ENCODE peak calls at places on chromosomes 7 and 10, in seven cellular contexts. D is NCI-H1105; Y is NCI-H345; E is CD4-positive, CD25-positive, alpha-beta regulatory T cell; K is central memory CD4-positive, alpha-beta T cell; Z is sigmoid colon; S is Calu3. V is an unnamed sample.

GRCh38 chr7:65371468-65371867 is 2.2 kb upstream of the ZNF92 start:
- DNase-seq in Z (no peak), D (no peak), Y (peak), E (no peak), K (no peak), S (no peak), V (no peak)

GRCh38 chr10:44301781-44302400 is 83.0 kb downstream of the CXCL12 start:
- DNase-seq in S (no peak), D (no peak), Y (no peak), E (no peak), K (no peak), Z (no peak), V (no peak)

GRCh38 chr10:121710971-121711370 is 112.7 kb upstream of the FGFR2 start:
- DNase-seq in K (no peak), S (no peak), E (no peak), D (no peak), Y (no peak), Z (no peak), V (no peak)

GRCh38 chr10:74585231-74586087 is 240.9 kb upstream of the KAT6B start:
- DNase-seq in D (peak), K (peak), Y (peak), Z (no peak), S (no peak), E (peak), V (peak)

GRCh38 chr7:142782922-142783900 is 12.4 kb downstream of the PRSS2 start:
- DNase-seq in K (peak), S (peak), Z (peak), D (peak), E (peak), Y (peak), V (peak)

GRCh38 chr7:42603496-42603895 is 308.4 kb downstream of the C7orf25 start:
- DNase-seq in D (no peak), S (no peak), Z (no peak), K (no peak), Y (no peak), E (no peak), V (no peak)

GRCh38 chr7:132386249-132386681 is 190.0 kb downstream of the PLXNA4 start:
- DNase-seq in E (no peak), K (no peak), S (no peak), Z (no peak), D (no peak), Y (no peak), V (peak)

GRCh38 chr7:3650844-3651243 is 349.8 kb downstream of the SDK1 start:
- DNase-seq in E (no peak), D (no peak), K (no peak), S (no peak), Z (no peak), Y (no peak), V (no peak)

GRCh38 chr7:157007470-157008066 is 2.9 kb downstream of the MNX1 start:
- DNase-seq in E (no peak), K (no peak), Z (no peak), D (no peak), Y (no peak), S (no peak), V (no peak)

GRCh38 chr10:84264611-84265141 is 19.8 kb downstream of the RGR start:
- DNase-seq in D (peak), Y (peak), E (peak), S (peak), Z (peak), K (peak), V (peak)

GRCh38 chr7:140390466-140391190 is 7.7 kb downstream of the SLC37A3 start:
- DNase-seq in S (no peak), Z (peak), Y (no peak), K (no peak), E (no peak), D (no peak), V (no peak)

GRCh38 chr10:116158036-116158435 is 115.0 kb downstream of the GFRA1 start:
- DNase-seq in Z (no peak), D (no peak), K (no peak), E (no peak), Y (no peak), S (no peak), V (no peak)

GRCh38 chr7:142389544-142389943 is 131.7 kb upstream of the PRSS58 start:
- DNase-seq in S (no peak), Z (no peak), D (no peak), K (no peak), E (no peak), Y (no peak), V (no peak)

GRCh38 chr10:132512693-132513345 is 24.8 kb upstream of the INPP5A start:
- DNase-seq in Y (no peak), S (no peak), D (no peak), E (no peak), Z (peak), K (no peak), V (no peak)

GRCh38 chr10:127899766-127900382 is 7.0 kb upstream of the PTPRE start:
- DNase-seq in E (no peak), Z (no peak), D (no peak), S (no peak), Y (no peak), K (no peak), V (no peak)

GRCh38 chr7:143069912-143070500 is 17.9 kb downstream of the OR6V1 start:
- DNase-seq in D (no peak), Y (no peak), S (no peak), Z (no peak), K (no peak), E (no peak), V (no peak)

GRCh38 chr10:116637830-116638229 is 17.1 kb downstream of the PNLIPRP2 start:
- DNase-seq in D (no peak), S (no peak), E (no peak), Y (no peak), K (peak), Z (no peak), V (no peak)

GRCh38 chr10:69802424-69803161 is 887 bp downstream of the COL13A1 start:
- DNase-seq in Z (no peak), E (no peak), Y (no peak), S (peak), K (no peak), D (no peak), V (peak)